ENCODE peak calls at places on chromosome 11, in four cellular contexts. B is posterior cingulate gyrus, Q is RWPE1, K is upper lobe of right lung. H is an unnamed sample.
A peak's percentile ranks its signal among the peaks of the same experiment; 100 is the strongest.

GRCh38 chr11:122592641-122593040 is 62.9 kb upstream of the UBASH3B start:
- DNase-seq in B (no peak), Q (no peak), K (no peak), H (no peak)

GRCh38 chr11:129905402-129905801 is 10.0 kb upstream of the NFRKB start:
- DNase-seq in B (no peak), Q (no peak), K (no peak), H (no peak)

GRCh38 chr11:22957890-22958289 is 97.6 kb upstream of the CCDC179 start:
- DNase-seq in B (no peak), Q (no peak), K (no peak), H (no peak)

GRCh38 chr11:110377451-110377850 is 52.3 kb upstream of the FDX1 start:
- DNase-seq in B (no peak), Q (no peak), K (no peak), H (no peak)

GRCh38 chr11:11057472-11057854 is 199.6 kb upstream of the ZBED5 start:
- DNase-seq in B (no peak), Q (no peak), K (no peak), H (no peak)

GRCh38 chr11:67268036-67268683 is 1.9 kb downstream of the GRK2 start:
- DNase-seq in B (peak; percentile 83), Q (no peak), K (peak; percentile 67), H (no peak)

GRCh38 chr11:115170133-115170815 is 333.9 kb downstream of the CADM1 start:
- DNase-seq in B (peak; percentile 80), Q (peak; percentile 17), K (no peak), H (no peak)

GRCh38 chr11:121522043-121522941 is 69.5 kb upstream of the SORL1-AS1 start:
- DNase-seq in B (no peak), Q (no peak), K (no peak), H (no peak)

GRCh38 chr11:124238512-124238911 is 2.4 kb upstream of the OR8G1 start:
- DNase-seq in B (no peak), Q (no peak), K (no peak), H (no peak)

GRCh38 chr11:18144243-18144642 is 11.9 kb downstream of the MRGPRX3 start:
- DNase-seq in B (no peak), Q (peak; percentile 69), K (no peak), H (no peak)

GRCh38 chr11:114034956-114035355 is 24.6 kb upstream of the ZBTB16 start:
- DNase-seq in B (no peak), Q (no peak), K (no peak), H (no peak)

GRCh38 chr11:115990004-115990447 is 485.8 kb upstream of the CADM1 start:
- DNase-seq in B (peak; percentile 90), Q (no peak), K (peak; percentile 71), H (peak; percentile 27)

H was measured in heart right ventricle.